ENCODE peak calls at places on chromosomes 3 and 15, in four cellular contexts. One of them, this sample, is unnamed.

GRCh38 chr3:141477224-141477623 is 9.6 kb upstream of the RASA2 start:
- DNase-seq in endothelial cell of umbilical vein: peak; percentile 82
- DNase-seq in neuronal stem cell: no peak
- DNase-seq in IMR-90: peak; percentile 94
- DNase-seq in this sample: peak; percentile 94

GRCh38 chr3:110731148-110731547 is 340.5 kb upstream of the NECTIN3 start:
- DNase-seq in neuronal stem cell: no peak
- DNase-seq in endothelial cell of umbilical vein: no peak
- DNase-seq in IMR-90: no peak
- DNase-seq in this sample: no peak

GRCh38 chr3:132342183-132342582 is 25.0 kb downstream of the ACP3 start:
- DNase-seq in IMR-90: no peak
- DNase-seq in neuronal stem cell: no peak
- DNase-seq in endothelial cell of umbilical vein: no peak
- DNase-seq in this sample: no peak

GRCh38 chr15:60137711-60138396 is 133.7 kb downstream of the FOXB1 start:
- DNase-seq in IMR-90: no peak
- DNase-seq in endothelial cell of umbilical vein: no peak
- DNase-seq in neuronal stem cell: no peak
- DNase-seq in this sample: peak; percentile 71

GRCh38 chr3:126476166-126476975 is 680 bp upstream of the ZXDC start:
- DNase-seq in IMR-90: peak; percentile 25
- DNase-seq in endothelial cell of umbilical vein: peak; percentile 62
- DNase-seq in neuronal stem cell: peak; percentile 41
- DNase-seq in this sample: peak; percentile 62

GRCh38 chr15:72133211-72133610 is 15.0 kb downstream of the SENP8 start:
- DNase-seq in neuronal stem cell: no peak
- DNase-seq in endothelial cell of umbilical vein: no peak
- DNase-seq in IMR-90: no peak
- DNase-seq in this sample: no peak

GRCh38 chr15:71160976-71161375 is 45.7 kb downstream of the THSD4 start:
- DNase-seq in endothelial cell of umbilical vein: no peak
- DNase-seq in neuronal stem cell: no peak
- DNase-seq in IMR-90: no peak
- DNase-seq in this sample: no peak

GRCh38 chr3:13539285-13539625 is 9.7 kb upstream of the FBLN2 start:
- DNase-seq in neuronal stem cell: no peak
- DNase-seq in IMR-90: peak; percentile 75
- DNase-seq in endothelial cell of umbilical vein: no peak
- DNase-seq in this sample: peak; percentile 83

GRCh38 chr3:109131276-109131675 is 5.2 kb upstream of the C3orf85 start:
- DNase-seq in endothelial cell of umbilical vein: no peak
- DNase-seq in neuronal stem cell: no peak
- DNase-seq in IMR-90: no peak
- DNase-seq in this sample: no peak

GRCh38 chr3:80688814-80689213 is 921.0 kb upstream of the ROBO1 start:
- DNase-seq in endothelial cell of umbilical vein: peak; percentile 65
- DNase-seq in neuronal stem cell: no peak
- DNase-seq in IMR-90: no peak
- DNase-seq in this sample: peak; percentile 44

DNA sequence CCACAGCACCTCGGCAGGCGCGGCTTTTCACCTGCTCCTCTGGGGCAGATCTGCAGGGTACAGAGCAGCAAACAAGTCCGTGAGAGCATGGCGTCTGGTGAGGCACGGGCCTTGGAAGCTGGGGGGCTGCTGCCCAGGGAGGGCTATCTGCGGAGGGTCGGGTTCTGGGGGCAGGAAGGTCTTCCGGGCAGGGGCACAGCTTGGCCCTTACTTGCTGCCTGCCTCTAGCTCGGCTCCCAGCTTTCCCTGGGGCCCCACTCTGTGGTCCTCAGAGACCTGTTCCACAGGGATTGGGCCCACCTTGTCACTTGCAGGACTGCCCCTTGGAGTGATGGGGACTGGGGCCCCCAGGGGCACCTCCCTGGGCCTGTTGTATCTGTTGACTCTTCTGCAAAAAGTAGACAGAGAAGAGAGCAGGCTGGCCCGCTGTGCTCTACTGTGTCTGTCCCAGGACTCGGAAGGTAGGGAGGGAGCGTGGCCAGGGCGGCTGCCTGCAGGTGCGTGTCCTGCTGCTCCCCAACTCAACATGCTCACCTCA is 84.1 kb downstream of the TBC1D2B start:
- DNase-seq in IMR-90: no peak
- DNase-seq in endothelial cell of umbilical vein: no peak
- DNase-seq in neuronal stem cell: no peak
- DNase-seq in this sample: no peak
- H3K9ac ChIP-seq in IMR-90: no peak overlapping the region
- H3K9ac ChIP-seq in endothelial cell of umbilical vein: peak overlapping the region; percentile 39
- H3K9ac ChIP-seq in neuronal stem cell: no peak overlapping the region
- H3K9ac ChIP-seq in this sample: peak overlapping the region; percentile 48

GRCh38 chr15:31333119-31333518 is 6.5 kb downstream of the KLF13 start:
- DNase-seq in neuronal stem cell: no peak
- DNase-seq in IMR-90: no peak
- DNase-seq in endothelial cell of umbilical vein: no peak
- DNase-seq in this sample: no peak
- H3K4me2 ChIP-seq in neuronal stem cell: no peak overlapping the region
- H3K4me2 ChIP-seq in IMR-90: no peak overlapping the region
- H3K4me2 ChIP-seq in endothelial cell of umbilical vein: no peak overlapping the region
- H3K4me2 ChIP-seq in this sample: no peak overlapping the region

DNA sequence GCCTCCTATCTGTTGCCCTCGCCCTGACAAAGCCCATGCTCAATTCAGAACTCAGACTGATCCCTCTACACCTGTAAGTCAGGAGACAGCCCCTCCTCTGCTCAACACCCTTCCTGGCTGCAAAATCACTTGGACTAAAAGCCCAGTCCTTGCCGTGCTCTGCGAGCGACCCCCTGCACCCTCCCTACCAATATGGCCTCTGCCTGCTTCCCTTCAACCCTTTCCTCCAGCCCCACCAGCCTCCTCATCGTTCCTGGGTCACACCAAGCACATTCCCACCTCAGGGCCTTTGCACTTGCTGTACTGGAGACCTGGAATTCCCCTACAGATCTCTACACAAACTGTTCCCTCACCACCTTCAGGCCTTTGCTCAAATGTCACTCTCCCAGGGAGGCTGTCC is 5.2 kb upstream of the SSUH2 start:
- DNase-seq in endothelial cell of umbilical vein: no peak
- DNase-seq in neuronal stem cell: no peak
- DNase-seq in IMR-90: no peak
- DNase-seq in this sample: no peak
- H2AFZ ChIP-seq in endothelial cell of umbilical vein: no peak overlapping the region
- H2AFZ ChIP-seq in neuronal stem cell: no peak overlapping the region
- H2AFZ ChIP-seq in IMR-90: no peak overlapping the region
- H2AFZ ChIP-seq in this sample: no peak overlapping the region

GRCh38 chr3:184337315-184337714 is at the start of gene FAM131A:
- DNase-seq in IMR-90: peak; percentile 28
- DNase-seq in neuronal stem cell: no peak
- DNase-seq in endothelial cell of umbilical vein: peak; percentile 12
- DNase-seq in this sample: peak; percentile 58
- H3K9ac ChIP-seq in IMR-90: peak within 1 kb of the TSS; percentile 84
- H3K9ac ChIP-seq in neuronal stem cell: peak within 1 kb of the TSS; percentile 82
- H3K9ac ChIP-seq in endothelial cell of umbilical vein: peak within 1 kb of the TSS; percentile 76
- H3K9ac ChIP-seq in this sample: peak within 1 kb of the TSS; percentile 88

DNA sequence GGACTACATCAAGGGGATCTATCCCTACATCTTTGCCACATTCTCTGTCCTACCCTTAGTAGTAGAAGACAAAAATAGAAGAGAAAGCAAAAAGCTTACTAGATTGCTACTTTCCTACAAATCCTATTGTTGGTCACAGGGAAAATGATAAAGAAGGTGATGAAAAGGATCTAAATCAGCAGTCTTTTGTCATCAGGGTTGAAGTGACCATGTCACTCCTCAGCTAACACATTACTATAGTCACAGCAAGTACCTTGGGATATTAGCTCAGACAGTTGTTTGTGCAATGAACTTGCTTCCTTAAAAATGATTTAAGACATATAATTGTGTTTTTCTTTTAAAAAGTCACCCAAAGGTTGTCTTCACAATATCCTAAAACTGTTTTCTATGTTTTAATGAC is 6.3 kb downstream of the ST3GAL6 start:
- DNase-seq in neuronal stem cell: no peak
- DNase-seq in IMR-90: no peak
- DNase-seq in endothelial cell of umbilical vein: no peak
- DNase-seq in this sample: no peak
- H3K4me2 ChIP-seq in neuronal stem cell: no peak overlapping the region
- H3K4me2 ChIP-seq in IMR-90: no peak overlapping the region
- H3K4me2 ChIP-seq in endothelial cell of umbilical vein: peak overlapping the region; percentile 57
- H3K4me2 ChIP-seq in this sample: no peak overlapping the region

DNA sequence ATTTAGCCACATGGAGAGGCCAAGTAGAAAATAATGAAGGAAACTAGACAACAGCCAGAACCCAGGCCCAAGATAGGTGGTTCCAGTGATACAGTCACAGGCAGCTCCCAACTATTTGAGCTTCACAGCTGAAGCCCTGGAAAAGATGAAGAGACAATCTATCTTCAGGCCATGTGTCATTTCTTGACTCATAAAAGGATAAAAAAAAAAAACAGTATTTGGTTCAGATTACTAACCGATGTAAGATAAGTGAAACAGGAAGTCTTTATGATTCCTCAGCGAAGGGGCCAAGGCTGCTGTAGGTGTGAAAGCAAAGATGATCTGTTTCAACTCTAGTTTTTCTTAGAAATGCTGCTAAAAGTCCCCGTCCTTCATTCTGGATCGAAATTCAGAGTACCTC is 394.6 kb downstream of the ZNF385D start:
- DNase-seq in IMR-90: peak; percentile 0
- DNase-seq in endothelial cell of umbilical vein: no peak
- DNase-seq in neuronal stem cell: no peak
- DNase-seq in this sample: peak; percentile 84
- H2AFZ ChIP-seq in IMR-90: no peak overlapping the region
- H2AFZ ChIP-seq in endothelial cell of umbilical vein: no peak overlapping the region
- H2AFZ ChIP-seq in neuronal stem cell: no peak overlapping the region
- H2AFZ ChIP-seq in this sample: peak overlapping the region; percentile 40

DNA sequence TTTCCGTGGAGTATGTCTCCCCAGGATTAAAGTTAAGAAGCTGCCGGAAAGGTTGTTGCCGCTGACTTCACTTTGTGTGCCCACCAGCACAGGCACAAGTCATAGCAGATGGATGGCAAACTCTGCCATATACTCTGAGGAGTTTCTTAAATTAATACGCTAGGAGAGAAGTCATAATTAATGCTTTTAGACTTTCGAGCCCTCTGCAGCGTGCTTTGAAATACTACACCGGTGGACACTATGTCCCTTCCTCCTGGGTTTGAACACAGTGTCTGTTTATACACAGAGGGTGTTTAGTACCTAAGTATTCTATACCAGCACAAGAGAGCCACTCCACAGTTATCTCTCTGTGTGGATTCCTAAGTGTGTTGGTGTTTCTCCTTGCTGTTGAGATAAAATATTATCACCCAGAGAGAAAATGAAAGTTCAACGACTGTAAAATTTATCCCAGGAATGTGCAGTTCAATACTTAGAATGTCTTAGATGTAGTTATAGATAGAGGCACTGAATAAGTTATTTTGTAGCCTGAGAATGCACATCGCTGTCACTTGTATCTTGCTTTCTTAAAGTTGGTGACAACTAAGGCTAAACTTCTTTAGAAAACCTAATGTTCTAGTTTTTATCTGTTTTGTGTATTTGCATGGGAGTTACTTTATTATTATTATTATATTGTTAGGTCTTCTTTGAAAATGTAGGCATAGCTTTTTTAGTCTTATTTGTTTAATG is 1.6 kb downstream of the MBNL1 start:
- DNase-seq in neuronal stem cell: no peak
- DNase-seq in endothelial cell of umbilical vein: peak; percentile 51
- DNase-seq in IMR-90: no peak
- DNase-seq in this sample: peak; percentile 53
- H3K9ac ChIP-seq in neuronal stem cell: no peak overlapping the region
- H3K9ac ChIP-seq in endothelial cell of umbilical vein: peak overlapping the region; percentile 98
- H3K9ac ChIP-seq in IMR-90: peak overlapping the region; percentile 99
- H3K9ac ChIP-seq in this sample: peak overlapping the region; percentile 92

DNA sequence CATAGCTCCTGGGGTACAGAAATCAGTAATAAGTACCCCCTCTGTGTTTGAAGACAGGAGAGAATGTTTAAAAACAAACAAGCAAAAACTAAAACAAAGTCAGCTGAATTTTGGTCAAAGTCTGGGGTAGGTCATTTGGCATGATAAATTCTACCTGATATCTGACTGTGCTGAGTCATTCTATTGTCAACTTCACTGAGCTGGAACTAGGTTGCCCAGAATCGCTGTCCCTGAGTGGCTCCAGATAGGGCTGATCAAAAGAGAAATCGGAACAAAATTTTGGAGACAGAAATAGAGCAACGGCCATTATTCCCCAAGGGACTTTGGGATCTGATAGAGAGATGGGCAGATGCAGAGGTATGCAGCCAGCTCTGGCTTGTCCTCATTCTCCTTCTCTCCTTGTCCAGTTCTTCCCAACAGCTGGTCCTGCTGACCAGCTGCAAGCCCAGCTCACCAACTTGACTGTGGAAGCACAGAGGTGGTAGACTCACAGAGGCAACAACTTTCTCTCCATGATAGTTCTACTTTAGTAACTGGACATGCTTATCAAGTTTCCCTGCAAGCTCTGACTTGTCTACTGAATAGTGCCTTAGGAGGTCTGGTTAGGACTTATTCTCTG is 57.3 kb upstream of the MYRIP start:
- DNase-seq in neuronal stem cell: no peak
- DNase-seq in endothelial cell of umbilical vein: peak; percentile 44
- DNase-seq in IMR-90: no peak
- DNase-seq in this sample: no peak
- H3K4me2 ChIP-seq in neuronal stem cell: no peak overlapping the region
- H3K4me2 ChIP-seq in endothelial cell of umbilical vein: peak overlapping the region; percentile 43
- H3K4me2 ChIP-seq in IMR-90: no peak overlapping the region
- H3K4me2 ChIP-seq in this sample: no peak overlapping the region

DNA sequence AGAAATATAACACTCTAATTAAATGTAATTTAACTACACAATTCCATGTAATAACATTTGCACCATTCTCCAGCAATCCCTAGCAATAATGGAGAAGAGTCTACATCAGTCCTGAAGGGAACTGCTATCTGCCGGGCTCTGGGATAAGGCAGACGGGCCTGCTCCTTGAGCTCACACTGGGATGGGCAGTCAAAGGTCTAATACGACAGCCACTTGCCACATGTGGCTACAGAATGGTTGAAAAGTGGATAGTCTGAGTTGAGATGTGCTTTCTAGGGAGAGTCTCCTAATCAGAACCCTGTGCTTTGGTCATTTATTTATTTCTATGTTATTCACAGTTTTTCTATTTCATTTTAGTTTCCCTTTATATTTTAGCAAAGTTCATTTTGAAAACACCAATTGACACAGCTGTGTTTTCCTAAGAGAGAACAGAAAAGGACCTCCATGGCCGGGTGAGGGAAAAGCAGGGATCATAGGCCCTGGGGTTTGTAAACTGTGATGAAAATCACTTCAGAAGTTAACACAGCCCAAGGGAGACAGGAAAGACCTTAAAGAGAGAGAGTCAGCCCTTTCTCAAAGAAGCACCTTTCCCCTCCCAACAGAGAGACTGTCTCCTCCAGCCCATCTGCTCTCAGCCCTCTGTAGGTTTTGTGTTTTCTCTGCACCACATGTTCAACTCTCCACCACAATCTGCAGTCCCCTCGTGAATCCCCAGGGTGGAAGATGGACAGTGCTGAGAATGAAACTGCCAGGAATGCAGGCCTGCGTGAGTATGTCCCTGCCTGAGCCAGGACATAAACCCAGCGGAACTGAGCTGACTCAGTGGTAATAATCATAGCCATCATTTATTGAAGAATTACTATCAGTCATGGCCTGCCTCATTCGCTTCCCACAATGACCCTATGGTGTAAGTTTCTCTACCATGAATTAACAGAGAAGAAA is 11.6 kb downstream of the FSIP1 start:
- DNase-seq in endothelial cell of umbilical vein: no peak
- DNase-seq in IMR-90: peak; percentile 92
- DNase-seq in neuronal stem cell: no peak
- DNase-seq in this sample: peak; percentile 93
- H2AFZ ChIP-seq in endothelial cell of umbilical vein: peak overlapping the region; percentile 50
- H2AFZ ChIP-seq in IMR-90: peak overlapping the region; percentile 93
- H2AFZ ChIP-seq in neuronal stem cell: peak overlapping the region; percentile 86
- H2AFZ ChIP-seq in this sample: peak overlapping the region; percentile 89